ENCODE peak calls at places on chromosomes 12 and 14, in six cellular contexts. I is left lung, H is uterus, S is H1, C is brain microvascular endothelial cell, D is testis. A is an unnamed sample.
A peak's percentile ranks its signal among the peaks of the same experiment; 100 is the strongest.

GRCh38 chr14:64566651-64567122 is 16.9 kb downstream of the PPP1R36 start:
- DNase-seq in I (no peak), H (no peak), S (no peak), C (no peak), D (no peak), A (no peak)

GRCh38 chr12:92080390-92081285 is 65.0 kb downstream of the BTG1 start:
- DNase-seq in I (no peak), H (no peak), S (no peak), C (peak; percentile 68), D (no peak), A (no peak)

GRCh38 chr12:5083955-5084849 is 40.5 kb downstream of the KCNA5 start:
- DNase-seq in I (no peak), H (no peak), S (peak; percentile 65), C (peak; percentile 74), D (peak; percentile 44), A (no peak)

GRCh38 chr14:68468437-68469207 is 324.2 kb downstream of the ZFP36L1 start:
- DNase-seq in I (no peak), H (no peak), S (no peak), C (peak; percentile 59), D (no peak), A (no peak)

GRCh38 chr12:1853716-1854115 is 33.4 kb downstream of the LRTM2 start:
- DNase-seq in I (no peak), H (no peak), S (no peak), C (no peak), D (no peak), A (no peak)

GRCh38 chr14:59213368-59214315 is 25.2 kb downstream of the DAAM1 start:
- DNase-seq in I (no peak), H (no peak), S (no peak), C (peak; percentile 31), D (no peak), A (no peak)

GRCh38 chr14:54200726-54201125 is 196.1 kb upstream of the CDKN3 start:
- DNase-seq in I (no peak), H (no peak), S (no peak), C (no peak), D (no peak), A (no peak)

GRCh38 chr12:52127683-52128450 is 48.4 kb downstream of the SMIM41 start:
- DNase-seq in I (no peak), H (no peak), S (no peak), C (no peak), D (no peak), A (no peak)

GRCh38 chr14:78970677-78971076 is 800.5 kb downstream of the NRXN3 start:
- DNase-seq in I (no peak), H (no peak), S (no peak), C (peak; percentile 10), D (no peak), A (no peak)

GRCh38 chr12:122079532-122080081 is 1.1 kb downstream of the MLXIP start:
- DNase-seq in I (no peak), H (no peak), S (no peak), C (no peak), D (no peak), A (no peak)

GRCh38 chr12:92469837-92470236 is 233.0 kb upstream of the PLEKHG7 start:
- DNase-seq in I (no peak), H (no peak), S (no peak), C (peak; percentile 51), D (peak; percentile 53), A (no peak)

GRCh38 chr14:32004300-32004699 is 72.8 kb upstream of the ARHGAP5 start:
- DNase-seq in I (no peak), H (no peak), S (no peak), C (peak; percentile 66), D (no peak), A (no peak)

GRCh38 chr14:61472801-61473376 is 151.5 kb downstream of the PRKCH start:
- DNase-seq in I (no peak), H (no peak), S (no peak), C (peak; percentile 49), D (no peak), A (no peak)

GRCh38 chr14:97453991-97454390 is 656.8 kb downstream of the VRK1 start:
- DNase-seq in I (no peak), H (no peak), S (no peak), C (no peak), D (no peak), A (no peak)

GRCh38 chr12:77925536-77926108 is 94.9 kb downstream of the NAV3 start:
- DNase-seq in I (peak; percentile 59), H (peak; percentile 70), S (peak; percentile 49), C (peak; percentile 97), D (peak; percentile 89), A (peak; percentile 3)

GRCh38 chr12:122865268-122866231 is 30.3 kb downstream of the HIP1R start:
- DNase-seq in I (peak; percentile 40), H (no peak), S (no peak), C (no peak), D (peak; percentile 58), A (no peak)

GRCh38 chr12:75814856-75815754 is 216.5 kb downstream of the PHLDA1 start:
- DNase-seq in I (no peak), H (peak; percentile 56), S (no peak), C (peak; percentile 95), D (no peak), A (peak; percentile 12)

GRCh38 chr14:50299585-50299984 is 12.4 kb downstream of the L2HGDH start:
- DNase-seq in I (no peak), H (no peak), S (no peak), C (no peak), D (no peak), A (no peak)

DNA sequence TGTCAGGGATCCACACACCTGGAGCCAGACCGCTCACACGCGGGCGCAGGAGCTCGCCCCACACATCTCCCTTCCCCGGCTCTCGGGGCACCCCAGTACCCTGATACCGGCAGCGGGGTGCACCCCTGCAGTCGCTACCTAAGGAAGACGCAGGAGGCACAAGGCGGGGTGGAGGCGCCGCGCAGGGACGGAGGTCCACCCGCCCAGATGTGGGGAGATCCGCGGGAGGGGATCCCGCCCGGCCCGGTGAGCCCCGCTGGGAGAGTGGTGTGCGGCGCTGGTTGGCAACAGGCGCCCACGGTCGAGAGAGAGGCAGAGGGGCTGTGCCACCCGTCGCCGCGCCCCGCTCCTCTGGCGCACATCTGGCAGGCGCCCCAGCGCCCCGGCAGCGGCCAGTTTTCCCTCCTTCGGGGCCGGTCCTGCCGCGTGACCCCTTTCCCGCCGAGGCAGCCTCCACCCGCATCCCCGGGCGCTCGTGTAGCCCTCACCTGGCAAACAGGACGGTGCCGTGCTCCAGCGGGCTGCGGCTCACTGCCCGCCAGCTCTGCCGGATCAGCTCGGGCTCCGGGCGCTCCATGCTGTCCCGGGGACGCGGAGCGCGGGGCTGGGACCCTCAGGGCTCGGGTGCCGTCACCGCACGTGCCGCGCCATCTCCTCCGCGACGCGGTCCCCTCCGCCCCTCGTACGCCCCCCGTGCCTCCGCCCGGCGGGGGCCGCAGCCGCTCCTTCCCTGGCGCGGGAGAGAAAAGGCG is 469 bp downstream of the NGB start:
- DNase-seq in I (no peak), H (no peak), S (peak; percentile 69), C (no peak), D (no peak), A (no peak)
- H3K4me3 ChIP-seq in I (no peak overlapping the region), H (no peak overlapping the region), S (peak overlapping the region; percentile 59), C (no peak overlapping the region), D (peak overlapping the region; percentile 15), A (no peak overlapping the region)

GRCh38 chr12:38399711-38400205 is 83.2 kb downstream of the ALG10B start:
- DNase-seq in I (no peak), H (no peak), S (no peak), C (no peak), D (no peak), A (no peak)
- H3K27ac ChIP-seq in I (no peak overlapping the region), H (no peak overlapping the region), S (no peak overlapping the region), C (no peak overlapping the region), D (no peak overlapping the region), A (no peak overlapping the region)

GRCh38 chr12:50839032-50839431 is 3.7 kb upstream of the TMPRSS12 start:
- DNase-seq in I (no peak), H (no peak), S (no peak), C (no peak), D (no peak), A (no peak)

GRCh38 chr12:50841654-50842531 is 833 bp upstream of the TMPRSS12 start:
- DNase-seq in I (no peak), H (no peak), S (no peak), C (no peak), D (no peak), A (no peak)

GRCh38 chr12:50840809-50841487 is 1.8 kb upstream of the TMPRSS12 start:
- DNase-seq in I (no peak), H (no peak), S (no peak), C (no peak), D (no peak), A (no peak)

GRCh38 chr12:50845021-50845647 is 2.4 kb downstream of the TMPRSS12 start:
- DNase-seq in I (no peak), H (no peak), S (no peak), C (no peak), D (no peak), A (no peak)

GRCh38 chr12:50842637-50843493 is at the start of gene TMPRSS12:
- DNase-seq in I (peak; percentile 58), H (no peak), S (peak; percentile 74), C (no peak), D (peak; percentile 59), A (no peak)
- TF ChIP-seq CTCF in I (no peak), H (no peak), S (peak; percentile 41), C (peak; percentile 34), D (no peak), A (no peak)

GRCh38 chr14:20801726-20802125 is 918 bp downstream of the RNASE1 start:
- DNase-seq in I (peak; percentile 61), H (no peak), S (no peak), C (no peak), D (peak; percentile 58), A (no peak)
- H3K4me3 ChIP-seq in I (peak overlapping the region; percentile 59), H (peak overlapping the region; percentile 17), S (no peak overlapping the region), C (no peak overlapping the region), D (peak overlapping the region; percentile 32), A (peak overlapping the region; percentile 62)

GRCh38 chr12:49901986-49902385 is 1.7 kb downstream of the FAIM2 start:
- DNase-seq in I (peak; percentile 11), H (no peak), S (no peak), C (no peak), D (no peak), A (no peak)
- H3K27ac ChIP-seq in I (no peak overlapping the region), H (no peak overlapping the region), S (no peak overlapping the region), C (no peak overlapping the region), D (no peak overlapping the region), A (no peak overlapping the region)